ENCODE peak calls at places on chromosomes 2 and 18, in six cellular contexts. B is RWPE2, S is tibial artery, E is PC-9, U is neuronal stem cell, O is MG63. K is an unnamed sample. For H3K27me3 and H3K36me3, the result is how much of the 10 kb centered on the place peaks cover.

GRCh38 chr18:54466248-54467005 is 108.7 kb downstream of the C18orf54 start:
- DNase-seq in B (no peak), S (no peak), E (no peak), U (no peak), O (no peak), K (no peak)

GRCh38 chr2:191202881-191203397 is 42.3 kb upstream of the MYO1B start:
- DNase-seq in B (no peak), S (no peak), E (no peak), U (no peak), O (peak), K (no peak)

GRCh38 chr18:63741769-63742168 is 33.4 kb upstream of the SERPINB7 start:
- DNase-seq in B (no peak), S (no peak), E (no peak), U (no peak), O (no peak), K (no peak)

GRCh38 chr2:59177748-59178147 is 936.6 kb upstream of the FANCL start:
- DNase-seq in B (no peak), S (no peak), E (no peak), U (no peak), O (no peak), K (no peak)

GRCh38 chr18:48790226-48790863 is 160.4 kb downstream of the SMAD7 start:
- DNase-seq in B (peak), S (peak), E (no peak), U (no peak), O (peak), K (no peak)

GRCh38 chr18:79521806-79522205 is 126.1 kb downstream of the NFATC1 start:
- DNase-seq in B (peak), S (peak), E (no peak), U (no peak), O (no peak), K (no peak)

GRCh38 chr2:128217671-128218070 is 101.0 kb downstream of the HS6ST1 start:
- DNase-seq in B (no peak), S (no peak), E (no peak), U (no peak), O (no peak), K (no peak)

GRCh38 chr2:224870341-224870740 is 154.2 kb upstream of the CCDC195 start:
- DNase-seq in B (no peak), S (no peak), E (no peak), U (no peak), O (no peak), K (no peak)

GRCh38 chr2:218125095-218125494 is 733 bp upstream of the CXCR2 start:
- DNase-seq in B (no peak), S (no peak), E (no peak), U (no peak), O (no peak), K (no peak)

DNA sequence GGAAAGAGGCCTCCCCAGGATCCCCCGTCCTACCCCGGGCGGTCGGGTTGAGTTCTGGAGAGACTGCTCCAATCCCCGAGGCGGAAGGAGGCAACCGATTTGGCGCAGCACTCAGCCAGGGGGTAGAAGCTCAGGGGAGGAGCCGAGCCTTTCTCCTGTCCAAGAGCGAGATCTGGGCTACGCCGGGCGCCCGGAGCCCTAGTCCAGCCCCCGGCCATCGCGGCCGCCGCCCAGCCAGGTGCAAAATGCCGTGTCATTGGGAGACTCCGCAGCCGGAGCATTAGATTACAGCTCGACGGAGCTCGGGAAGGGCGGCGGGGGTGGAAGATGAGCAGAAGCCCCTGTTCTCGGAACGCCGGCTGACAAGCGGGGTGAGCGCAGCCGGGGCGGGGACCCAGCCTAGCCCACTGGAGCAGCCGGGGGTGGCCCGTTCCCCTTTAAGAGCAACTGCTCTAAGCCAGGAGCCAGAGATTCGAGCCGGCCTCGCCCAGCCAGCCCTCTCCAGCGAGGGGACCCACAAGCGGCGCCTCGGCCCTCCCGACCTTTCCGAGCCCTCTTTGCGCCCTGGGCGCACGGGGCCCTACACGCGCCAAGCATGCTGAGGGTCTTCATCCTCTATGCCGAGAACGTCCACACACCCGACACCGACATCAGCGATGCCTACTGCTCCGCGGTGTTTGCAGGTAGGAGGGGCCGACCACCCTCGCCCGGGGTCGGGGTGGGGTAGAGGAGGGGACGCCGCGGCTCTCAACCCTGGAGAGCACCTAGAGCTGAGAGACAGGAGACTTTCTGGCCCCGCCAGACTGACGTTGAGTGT is at the start of gene DYSF:
- DNase-seq in B (no peak), S (peak), E (peak), U (peak), O (peak), K (peak)
- H3K4me3 ChIP-seq in B (peak), S (peak), E (peak), U (peak), O (peak), K (peak)

GRCh38 chr18:840080-840408 is 28.0 kb upstream of the YES1 start:
- DNase-seq in B (no peak), S (no peak), E (no peak), U (no peak), O (no peak), K (no peak)
- H3K27me3 ChIP-seq in B (under half), S (under half), E (under half), U (under half), O (under half), K (under half)

GRCh38 chr2:62913311-62913710 is 137.3 kb upstream of the OTX1 start:
- DNase-seq in B (no peak), S (no peak), E (no peak), U (no peak), O (no peak), K (no peak)
- H3K36me3 ChIP-seq in B (under half), S (under half), E (under half), U (under half), O (under half), K (under half)

GRCh38 chr2:56013475-56013874 is 89.9 kb upstream of the EFEMP1 start:
- DNase-seq in B (no peak), S (no peak), E (no peak), U (no peak), O (no peak), K (no peak)

GRCh38 chr2:56011624-56012023 is 88.0 kb upstream of the EFEMP1 start:
- DNase-seq in B (no peak), S (no peak), E (no peak), U (no peak), O (no peak), K (no peak)

GRCh38 chr2:56009758-56010534 is 86.4 kb upstream of the EFEMP1 start:
- DNase-seq in B (no peak), S (no peak), E (no peak), U (no peak), O (no peak), K (no peak)

GRCh38 chr2:56012216-56012615 is 88.6 kb upstream of the EFEMP1 start:
- DNase-seq in B (no peak), S (no peak), E (no peak), U (no peak), O (no peak), K (no peak)

DNA sequence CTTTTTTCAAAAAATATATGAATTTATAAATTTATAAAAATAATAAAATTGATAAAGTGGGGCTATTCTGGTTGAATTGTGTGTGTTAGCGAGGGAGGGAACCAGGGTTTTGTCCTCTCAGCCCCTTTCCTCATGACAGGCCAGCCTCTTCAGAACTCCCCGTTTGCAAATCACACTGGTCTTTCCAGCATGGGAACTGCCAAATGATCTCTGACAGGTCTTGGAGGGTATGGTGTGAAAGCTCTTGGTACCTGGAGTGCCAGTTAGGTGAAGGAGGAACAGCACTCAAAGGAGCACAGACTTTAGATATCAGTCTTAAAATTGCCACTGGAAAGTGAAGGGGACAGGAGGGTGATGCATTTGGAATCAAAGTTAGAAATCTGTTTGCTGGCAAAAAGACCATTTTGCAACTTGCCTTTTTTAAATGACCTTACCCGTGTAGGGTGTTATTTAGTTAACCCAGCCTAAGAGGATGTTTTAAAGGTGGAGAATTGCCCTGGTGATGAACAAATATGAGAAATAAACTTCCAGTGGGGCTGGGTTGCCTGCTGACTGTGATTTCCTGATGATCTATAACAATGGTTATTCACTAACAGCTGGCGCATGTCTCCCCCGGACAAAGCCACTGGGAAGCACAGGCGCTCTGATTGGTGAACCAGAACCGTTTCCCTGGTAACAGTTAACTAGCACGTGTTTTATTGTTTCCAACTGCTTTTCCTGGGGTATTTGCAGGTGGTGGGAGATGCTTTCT is 85.3 kb upstream of the EFEMP1 start:
- DNase-seq in B (no peak), S (no peak), E (no peak), U (peak), O (peak), K (peak)
- H3K4me3 ChIP-seq in B (no peak), S (no peak), E (no peak), U (no peak), O (no peak), K (no peak)

GRCh38 chr2:72917138-72917874 is at the start of gene EMX1:
- DNase-seq in B (peak), S (no peak), E (peak), U (peak), O (peak), K (peak)
- H3K27me3 ChIP-seq in B (half or more), S (under half), E (half or more), U (half or more), O (half or more), K (half or more)

K was measured in H7.